ENCODE peak calls at places on chromosomes 5 and 9, in four cellular contexts. B is HCT116, I is OCI-LY7, Z is hepatocyte. Q is an unnamed sample.

GRCh38 chr9:104586496-104587180 is 12.6 kb downstream of the OR13C5 start:
- DNase-seq in B (no peak), I (no peak), Z (peak; percentile 27), Q (peak; percentile 77)

GRCh38 chr9:126614088-126614454 is 343 bp downstream of the LMX1B start:
- DNase-seq in B (no peak), I (no peak), Z (no peak), Q (no peak)

GRCh38 chr5:126234563-126235195 is 188.5 kb upstream of the GRAMD2B start:
- DNase-seq in B (peak; percentile 37), I (peak; percentile 15), Z (peak; percentile 24), Q (peak; percentile 24)

GRCh38 chr9:129111762-129112151 is 542 bp downstream of the PTPA start:
- DNase-seq in B (no peak), I (peak; percentile 59), Z (peak; percentile 60), Q (peak; percentile 69)

GRCh38 chr5:27830551-27830950 is 792.2 kb upstream of the CDH9 start:
- DNase-seq in B (no peak), I (no peak), Z (no peak), Q (peak; percentile 0)

GRCh38 chr9:4760122-4760521 is 19.1 kb upstream of the AK3 start:
- DNase-seq in B (no peak), I (no peak), Z (no peak), Q (no peak)

GRCh38 chr5:118506453-118506852 is 481.9 kb downstream of the DTWD2 start:
- DNase-seq in B (no peak), I (peak; percentile 11), Z (no peak), Q (no peak)

GRCh38 chr5:19266791-19267190 is 721.2 kb downstream of the CDH18 start:
- DNase-seq in B (no peak), I (peak; percentile 84), Z (no peak), Q (no peak)

GRCh38 chr5:177471610-177472356 is 1.7 kb downstream of the DBN1 start:
- DNase-seq in B (no peak), I (no peak), Z (no peak), Q (peak; percentile 91)

GRCh38 chr9:18142964-18143363 is 331.0 kb upstream of the ADAMTSL1 start:
- DNase-seq in B (no peak), I (no peak), Z (peak; percentile 32), Q (peak; percentile 20)

GRCh38 chr5:148457183-148457620 is 73.4 kb downstream of the FBXO38 start:
- DNase-seq in B (no peak), I (peak; percentile 57), Z (no peak), Q (peak; percentile 21)

GRCh38 chr5:429453-430188 is 13.4 kb upstream of the EXOC3 start:
- DNase-seq in B (no peak), I (no peak), Z (no peak), Q (peak; percentile 78)

GRCh38 chr9:75117572-75117971 is 29.3 kb downstream of the OSTF1 start:
- DNase-seq in B (no peak), I (no peak), Z (no peak), Q (no peak)

GRCh38 chr5:27962201-27962600 is 923.8 kb upstream of the CDH9 start:
- DNase-seq in B (no peak), I (no peak), Z (no peak), Q (no peak)

GRCh38 chr9:96510258-96510657 is 60.3 kb downstream of the HABP4 start:
- DNase-seq in B (no peak), I (no peak), Z (no peak), Q (peak; percentile 52)

GRCh38 chr5:36689225-36689624 is 82.8 kb downstream of the SLC1A3 start:
- DNase-seq in B (no peak), I (no peak), Z (no peak), Q (peak; percentile 66)

GRCh38 chr5:95798545-95798944 is 24.0 kb downstream of the GLRX start:
- DNase-seq in B (no peak), I (no peak), Z (no peak), Q (no peak)

GRCh38 chr9:34463098-34463900 is 4.7 kb downstream of the DNAI1 start:
- DNase-seq in B (peak; percentile 37), I (no peak), Z (no peak), Q (peak; percentile 93)

GRCh38 chr9:89597711-89598707 is 6.8 kb upstream of the GADD45G start:
- DNase-seq in B (no peak), I (peak; percentile 68), Z (peak; percentile 78), Q (peak; percentile 68)

GRCh38 chr5:10789726-10790125 is 28.7 kb upstream of the DAP start:
- DNase-seq in B (no peak), I (no peak), Z (no peak), Q (peak; percentile 12)

GRCh38 chr5:91419571-91420537 is 36.7 kb upstream of the ARRDC3 start:
- DNase-seq in B (peak; percentile 48), I (peak; percentile 65), Z (peak; percentile 73), Q (peak; percentile 63)

GRCh38 chr5:89028579-89029272 is 145.7 kb upstream of the MEF2C start:
- DNase-seq in B (peak; percentile 18), I (no peak), Z (no peak), Q (peak; percentile 77)

GRCh38 chr5:89024082-89024481 is 141.1 kb upstream of the MEF2C start:
- DNase-seq in B (no peak), I (no peak), Z (no peak), Q (no peak)
- H2AFZ ChIP-seq in B (no peak overlapping the region), I (no peak overlapping the region), Z (no peak overlapping the region), Q (no peak overlapping the region)

GRCh38 chr5:180099733-180100611 is 28.4 kb upstream of the RNF130 start:
- DNase-seq in B (no peak), I (no peak), Z (no peak), Q (no peak)
- H3K9me2 ChIP-seq in B (no peaks in the 10 kb centered on the region), I (no peaks in the 10 kb centered on the region), Z (no peaks in the 10 kb centered on the region), Q (no peaks in the 10 kb centered on the region)

GRCh38 chr5:105868038-105868775 is 1802.5 kb downstream of the EFNA5 start:
- DNase-seq in B (no peak), I (no peak), Z (no peak), Q (peak; percentile 2)
- TF ChIP-seq EZH2phosphoT487 in B (no peak), I (no peak), Z (no peak), Q (no peak)

GRCh38 chr5:151408633-151409243 is 38.7 kb upstream of the SLC36A1 start:
- DNase-seq in B (no peak), I (no peak), Z (no peak), Q (no peak)

GRCh38 chr5:151405334-151405872 is 42.0 kb upstream of the SLC36A1 start:
- DNase-seq in B (no peak), I (no peak), Z (no peak), Q (no peak)

GRCh38 chr5:151406322-151406947 is 41.0 kb upstream of the SLC36A1 start:
- DNase-seq in B (peak; percentile 26), I (peak; percentile 9), Z (peak; percentile 25), Q (peak; percentile 28)
- H2AFZ ChIP-seq in B (peak overlapping the region; percentile 50), I (no peak overlapping the region), Z (no peak overlapping the region), Q (no peak overlapping the region)

GRCh38 chr9:82893549-82893948 is 169.4 kb downstream of the RASEF start:
- DNase-seq in B (no peak), I (no peak), Z (no peak), Q (no peak)
- H3K9me2 ChIP-seq in B (no peaks in the 10 kb centered on the region), I (no peaks in the 10 kb centered on the region), Z (no peaks in the 10 kb centered on the region), Q (no peaks in the 10 kb centered on the region)

GRCh38 chr5:93162201-93162654 is 418.8 kb downstream of the NR2F1-AS1 start:
- DNase-seq in B (peak; percentile 84), I (no peak), Z (no peak), Q (peak; percentile 68)
- TF ChIP-seq EZH2phosphoT487 in B (no peak), I (no peak), Z (no peak), Q (no peak)

GRCh38 chr9:127860779-127861178 is 6.3 kb upstream of the ENG start:
- DNase-seq in B (no peak), I (no peak), Z (no peak), Q (no peak)

GRCh38 chr9:127865645-127866464 is 11.4 kb upstream of the ENG start:
- DNase-seq in B (no peak), I (no peak), Z (no peak), Q (no peak)

GRCh38 chr9:127860260-127860659 is 5.8 kb upstream of the ENG start:
- DNase-seq in B (no peak), I (no peak), Z (no peak), Q (no peak)

GRCh38 chr9:127863179-127863578 is 8.7 kb upstream of the ENG start:
- DNase-seq in B (no peak), I (no peak), Z (no peak), Q (no peak)

DNA sequence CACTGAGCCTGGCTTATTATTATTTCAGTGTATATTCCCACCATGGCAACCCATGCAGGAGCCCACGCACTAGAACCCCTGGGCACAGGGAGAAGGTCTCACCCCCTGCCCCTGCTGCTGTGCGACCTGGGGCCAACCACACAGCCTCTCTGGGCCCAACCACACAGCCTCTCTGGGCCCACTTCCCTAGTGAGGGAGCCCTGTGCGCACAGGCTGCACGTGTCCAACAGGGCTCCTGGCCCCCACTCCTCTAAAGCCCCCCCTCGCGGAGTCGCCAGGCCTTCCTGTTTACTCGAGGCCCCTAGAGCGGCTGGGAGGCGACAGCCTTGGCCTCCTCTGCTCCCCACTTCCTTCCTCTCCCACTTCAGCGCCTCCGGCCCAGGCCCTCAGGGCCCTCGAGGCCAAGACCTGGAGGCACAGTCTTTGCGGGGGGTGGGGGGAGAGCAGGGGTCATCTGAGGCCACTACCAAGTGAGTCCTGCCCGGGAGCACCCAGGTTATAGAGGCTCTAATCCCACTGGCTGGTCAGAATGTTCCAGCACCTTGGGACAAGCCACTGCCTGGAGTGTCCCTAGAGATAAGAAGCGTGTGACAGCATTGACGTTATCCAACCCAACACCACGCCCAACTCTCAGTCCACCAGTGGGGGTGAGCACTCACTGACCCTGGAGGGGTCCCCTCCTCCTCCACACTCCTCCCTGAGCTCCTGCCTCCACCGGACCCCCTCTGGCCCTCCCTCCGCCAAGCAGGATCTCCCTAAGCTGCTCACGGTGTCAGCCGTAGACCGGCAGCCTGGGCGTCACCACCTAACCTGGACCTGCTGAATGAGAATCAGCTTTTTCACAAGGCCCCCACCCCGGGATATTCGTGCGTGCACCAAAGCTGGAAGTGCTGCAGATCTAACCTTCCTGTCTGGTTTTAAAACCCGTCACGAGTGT is 7.9 kb upstream of the ENG start:
- DNase-seq in B (no peak), I (peak; percentile 74), Z (no peak), Q (no peak)
- H2AFZ ChIP-seq in B (no peak overlapping the region), I (peak overlapping the region; percentile 59), Z (no peak overlapping the region), Q (no peak overlapping the region)

Q was measured in GM23248.